ENCODE peak calls at places on chromosomes 2 and 18, in four cellular contexts. V is pancreas; D is psoas muscle; M is naive thymus-derived CD4-positive, alpha-beta T cell. G is an unnamed sample.

GRCh38 chr18:9417081-9417841 is 58.1 kb upstream of the RALBP1 start:
- DNase-seq in V (peak; percentile 49), M (no peak), D (peak; percentile 39), G (no peak)

GRCh38 chr2:45303417-45304202 is 294.4 kb upstream of the SIX2 start:
- DNase-seq in V (no peak), M (no peak), D (no peak), G (no peak)

GRCh38 chr2:149038442-149039212 is at the start of gene LYPD6B:
- DNase-seq in D (no peak), V (peak; percentile 82), M (no peak), G (no peak)

GRCh38 chr2:150136901-150137300 is 350.6 kb downstream of the RND3 start:
- DNase-seq in V (no peak), M (no peak), D (no peak), G (no peak)

GRCh38 chr2:41907716-41908328 is 140.0 kb upstream of the PKDCC start:
- DNase-seq in M (no peak), V (no peak), D (no peak), G (no peak)

GRCh38 chr2:109450574-109451265 is 163.0 kb downstream of the SEPTIN10 start:
- DNase-seq in D (peak; percentile 77), M (no peak), V (no peak), G (no peak)

GRCh38 chr2:157792345-157793052 is 83.6 kb downstream of the ACVR1 start:
- DNase-seq in V (no peak), D (no peak), M (no peak), G (no peak)

GRCh38 chr2:232318175-232318855 is 60.2 kb upstream of the ALPP start:
- DNase-seq in V (no peak), D (no peak), M (no peak), G (no peak)

GRCh38 chr2:234483568-234484251 is 13.2 kb downstream of the ARL4C start:
- DNase-seq in V (no peak), M (peak; percentile 78), D (no peak), G (peak; percentile 88)

GRCh38 chr18:45910405-45911023 is 56.6 kb downstream of the EPG5 start:
- DNase-seq in D (peak; percentile 21), V (peak; percentile 34), M (peak; percentile 57), G (peak; percentile 38)

GRCh38 chr18:9905401-9905922 is 8.4 kb upstream of the VAPA start:
- DNase-seq in D (no peak), V (no peak), M (no peak), G (no peak)

GRCh38 chr18:11663630-11664029 is 25.4 kb upstream of the GNAL start:
- DNase-seq in M (no peak), D (no peak), V (no peak), G (no peak)

GRCh38 chr2:99643824-99644787 is 154.3 kb upstream of the REV1 start:
- DNase-seq in M (no peak), V (no peak), D (no peak), G (no peak)

GRCh38 chr18:55173291-55173690 is 214.0 kb upstream of the CCDC68 start:
- DNase-seq in D (no peak), V (no peak), M (no peak), G (no peak)

GRCh38 chr2:141630531-141630930 is 500.3 kb downstream of the LRP1B start:
- DNase-seq in M (no peak), D (no peak), V (no peak), G (no peak)

GRCh38 chr2:240455719-240456606 is 20.5 kb downstream of the GPC1 start:
- DNase-seq in V (peak; percentile 54), M (no peak), D (peak; percentile 19), G (no peak)

GRCh38 chr2:113039158-113039557 is 13.5 kb downstream of the IL36B start:
- DNase-seq in V (no peak), M (no peak), D (no peak), G (no peak)

GRCh38 chr2:186382932-186383331 is 103.1 kb upstream of the ZC3H15 start:
- DNase-seq in V (no peak), M (no peak), D (no peak), G (no peak)

GRCh38 chr2:214543386-214543955 is 132.6 kb downstream of the VWC2L start:
- DNase-seq in D (no peak), M (no peak), V (no peak), G (no peak)

GRCh38 chr2:181953773-181954537 is 31.7 kb upstream of the PPP1R1C start:
- DNase-seq in D (peak; percentile 23), M (peak; percentile 49), V (peak; percentile 45), G (peak; percentile 76)

GRCh38 chr2:135052042-135052876 is at the start of gene RAB3GAP1:
- DNase-seq in D (peak; percentile 69), M (peak; percentile 93), V (peak; percentile 68), G (peak; percentile 95)

GRCh38 chr2:45892236-45892701 is 240.8 kb downstream of the PRKCE start:
- DNase-seq in D (no peak), M (no peak), V (no peak), G (no peak)

GRCh38 chr18:9242987-9243386 is 91.6 kb upstream of the TWSG1 start:
- DNase-seq in M (no peak), V (no peak), D (no peak), G (no peak)

GRCh38 chr2:127508621-127509034 is 17.7 kb downstream of the IWS1 start:
- DNase-seq in M (no peak), D (peak; percentile 73), V (peak; percentile 47), G (no peak)

GRCh38 chr2:185736210-185736609 is 2.4 kb upstream of the FSIP2 start:
- DNase-seq in D (no peak), M (no peak), V (no peak), G (no peak)

GRCh38 chr2:105557021-105557420 is 158.2 kb upstream of the FHL2 start:
- DNase-seq in D (no peak), M (no peak), V (no peak), G (no peak)

GRCh38 chr2:86769838-86770237 is 20.9 kb downstream of the CD8A start:
- DNase-seq in D (no peak), M (no peak), V (no peak), G (no peak)

GRCh38 chr2:86774862-86775261 is 15.9 kb downstream of the CD8A start:
- DNase-seq in V (no peak), M (no peak), D (no peak), G (no peak)

GRCh38 chr2:86768189-86768949 is 22.3 kb downstream of the CD8A start:
- DNase-seq in D (no peak), V (no peak), M (no peak), G (no peak)

GRCh38 chr2:86772626-86773025 is 18.1 kb downstream of the CD8A start:
- DNase-seq in M (no peak), D (no peak), V (no peak), G (no peak)

GRCh38 chr2:86770816-86771215 is 19.9 kb downstream of the CD8A start:
- DNase-seq in V (no peak), M (no peak), D (no peak), G (no peak)
- H3K36me3 ChIP-seq in V (no peaks in the 10 kb centered on the region), M (peaks cover 16% of the 10 kb centered on the region), D (peaks cover 95% of the 10 kb centered on the region), G (peaks cover 84% of the 10 kb centered on the region)

GRCh38 chr18:62258606-62259005 is 66.5 kb upstream of the TNFRSF11A start:
- DNase-seq in V (no peak), D (no peak), M (no peak), G (no peak)

GRCh38 chr18:62262050-62262449 is 63.1 kb upstream of the TNFRSF11A start:
- DNase-seq in D (no peak), M (no peak), V (no peak), G (no peak)

GRCh38 chr18:62258093-62258492 is 67.0 kb upstream of the TNFRSF11A start:
- DNase-seq in V (no peak), M (no peak), D (no peak), G (no peak)
- H3K36me3 ChIP-seq in V (no peaks in the 10 kb centered on the region), M (peaks cover 22% of the 10 kb centered on the region), D (peaks cover 86% of the 10 kb centered on the region), G (peaks cover 77% of the 10 kb centered on the region)

GRCh38 chr2:80510716-80511115 is 206.2 kb upstream of the LRRTM1 start:
- DNase-seq in M (no peak), D (no peak), V (no peak), G (no peak)
- H3K36me3 ChIP-seq in M (no peaks in the 10 kb centered on the region), D (no peaks in the 10 kb centered on the region), V (no peaks in the 10 kb centered on the region), G (no peaks in the 10 kb centered on the region)

DNA sequence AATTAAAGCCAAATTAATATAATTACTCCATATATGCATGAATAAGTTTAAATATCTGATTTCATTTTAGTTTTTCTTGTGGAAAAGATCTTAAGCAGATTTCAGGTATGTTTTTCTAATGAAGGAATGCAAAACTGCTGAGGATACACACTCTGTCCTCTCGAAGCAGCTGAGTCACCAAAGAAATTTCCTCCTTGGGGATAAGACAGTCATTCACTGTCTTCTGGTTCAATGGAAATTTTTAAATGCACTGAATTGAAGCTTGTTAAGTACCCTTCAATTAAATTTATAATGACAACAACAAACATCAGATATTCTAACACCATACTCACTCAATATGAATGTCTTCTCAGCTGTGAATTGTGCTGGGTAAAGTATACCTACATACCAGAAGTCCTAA is 101.5 kb upstream of the DNER start:
- DNase-seq in V (no peak), D (no peak), M (no peak), G (no peak)
- H3K36me3 ChIP-seq in V (no peaks in the 10 kb centered on the region), D (peaks cover 85% of the 10 kb centered on the region), M (peaks cover 16% of the 10 kb centered on the region), G (peaks cover 50% of the 10 kb centered on the region)

GRCh38 chr2:101012706-101013181 is 10.7 kb downstream of the RPL31 start:
- DNase-seq in V (no peak), D (no peak), M (peak; percentile 50), G (peak; percentile 31)
- H3K36me3 ChIP-seq in V (no peaks in the 10 kb centered on the region), D (peaks cover 61% of the 10 kb centered on the region), M (no peaks in the 10 kb centered on the region), G (peaks cover 31% of the 10 kb centered on the region)

GRCh38 chr2:101873543-101873942 is 118.2 kb upstream of the IL1R2 start:
- DNase-seq in M (no peak), D (no peak), V (no peak), G (no peak)
- H3K36me3 ChIP-seq in M (peaks cover 28% of the 10 kb centered on the region), D (peaks cover 95% of the 10 kb centered on the region), V (no peaks in the 10 kb centered on the region), G (peaks cover 97% of the 10 kb centered on the region)

DNA sequence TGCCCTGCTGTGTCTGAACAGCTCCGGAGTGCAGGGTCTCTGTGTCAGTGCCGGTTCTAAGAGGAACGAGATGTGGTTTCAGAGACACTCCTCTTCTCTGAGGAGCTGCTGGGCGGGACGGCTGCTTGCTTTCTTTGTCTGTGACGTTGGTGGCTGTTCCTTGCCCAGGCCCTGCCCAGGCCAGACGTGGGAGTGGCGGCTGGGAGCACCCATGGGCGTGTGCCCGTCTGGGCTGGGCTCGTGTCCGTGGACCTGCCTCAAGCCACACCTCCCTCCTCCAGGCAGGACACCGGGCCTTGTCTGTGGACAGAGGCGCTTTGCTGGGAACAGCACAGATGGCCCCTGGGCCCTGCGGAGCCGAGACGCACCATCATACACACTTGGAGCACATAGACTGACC is 45.0 kb downstream of the NFATC1 start:
- DNase-seq in M (no peak), V (no peak), D (no peak), G (no peak)
- H3K36me3 ChIP-seq in M (no peaks in the 10 kb centered on the region), V (no peaks in the 10 kb centered on the region), D (peaks cover 3% of the 10 kb centered on the region), G (peaks cover 16% of the 10 kb centered on the region)

GRCh38 chr18:50280707-50281294 is 522 bp downstream of the MBD1 start:
- DNase-seq in M (no peak), V (no peak), D (no peak), G (no peak)

GRCh38 chr18:50281295-50281971 is at the start of gene MBD1:
- DNase-seq in M (peak; percentile 97), D (peak; percentile 97), V (peak; percentile 98), G (peak; percentile 97)

GRCh38 chr18:50283469-50284209 is 2.3 kb upstream of the MBD1 start:
- DNase-seq in M (no peak), V (no peak), D (no peak), G (no peak)

GRCh38 chr18:50282521-50283335 is 1.4 kb upstream of the MBD1 start:
- DNase-seq in V (peak; percentile 56), M (no peak), D (no peak), G (no peak)

GRCh38 chr18:50281972-50282520 is 723 bp upstream of the MBD1 start:
- DNase-seq in D (no peak), V (no peak), M (peak; percentile 27), G (no peak)
- H3K36me3 ChIP-seq in D (peaks cover 69% of the 10 kb centered on the region), V (no peaks in the 10 kb centered on the region), M (peaks cover 1% of the 10 kb centered on the region), G (peaks cover 48% of the 10 kb centered on the region)

GRCh38 chr2:63601061-63601460 is 12.3 kb downstream of the MDH1 start:
- DNase-seq in V (no peak), D (no peak), M (no peak), G (no peak)
- H3K36me3 ChIP-seq in V (peaks cover 7% of the 10 kb centered on the region), D (peaks cover 99% of the 10 kb centered on the region), M (no peaks in the 10 kb centered on the region), G (peaks cover 79% of the 10 kb centered on the region)

G was measured in CD4-positive, CD25-positive, alpha-beta regulatory T cell.